ENCODE peak calls at places on chromosomes 13 and 19, in four cellular contexts. Z, E, Y and K are unnamed samples.

GRCh38 chr19:7970716-7971448 is 27.4 kb upstream of the TIMM44 start:
- DNase-seq in Z (no peak), E (peak), Y (peak), K (no peak)

GRCh38 chr13:47858678-47859050 is 142.4 kb downstream of the SUCLA2 start:
- DNase-seq in Z (no peak), E (no peak), Y (no peak), K (no peak)

GRCh38 chr19:43939557-43940260 is 4.6 kb upstream of the ZNF45 start:
- DNase-seq in Z (no peak), E (no peak), Y (no peak), K (no peak)

GRCh38 chr19:9793051-9793591 is 24.6 kb upstream of the ZNF846 start:
- DNase-seq in Z (peak), E (no peak), Y (peak), K (peak)

GRCh38 chr13:20141238-20142018 is 19.4 kb downstream of the GJA3 start:
- DNase-seq in Z (no peak), E (no peak), Y (no peak), K (no peak)

GRCh38 chr19:48501446-48501960 is 10.1 kb downstream of the LMTK3 start:
- DNase-seq in Z (no peak), E (no peak), Y (peak), K (no peak)

GRCh38 chr19:17846146-17846545 is 1.6 kb downstream of the JAK3 start:
- DNase-seq in Z (no peak), E (no peak), Y (no peak), K (no peak)

GRCh38 chr13:80360298-80360827 is 19.4 kb upstream of the SPRY2 start:
- DNase-seq in Z (no peak), E (no peak), Y (no peak), K (no peak)

GRCh38 chr19:46076951-46077814 is 36.4 kb upstream of the IGFL4 start:
- DNase-seq in Z (no peak), E (peak), Y (peak), K (peak)

GRCh38 chr19:22595918-22596341 is 38.2 kb upstream of the ZNF492 start:
- DNase-seq in Z (peak), E (no peak), Y (peak), K (peak)

GRCh38 chr19:17078038-17078919 is 2.7 kb downstream of the MYO9B start:
- DNase-seq in Z (no peak), E (no peak), Y (no peak), K (no peak)

GRCh38 chr19:36986131-36986530 is 70.0 kb downstream of the ZNF568 start:
- DNase-seq in Z (no peak), E (no peak), Y (no peak), K (no peak)

GRCh38 chr13:73998631-73999030 is 135.6 kb downstream of the KLF12 start:
- DNase-seq in Z (no peak), E (no peak), Y (no peak), K (no peak)

GRCh38 chr19:42468273-42468796 is 25.6 kb upstream of the CXCL17 start:
- DNase-seq in Z (no peak), E (peak), Y (no peak), K (no peak)

GRCh38 chr19:5621945-5622464 is 571 bp downstream of the SAFB2 start:
- DNase-seq in Z (peak), E (no peak), Y (peak), K (peak)

GRCh38 chr13:25397763-25398162 is 26.0 kb downstream of the ATP8A2 start:
- DNase-seq in Z (no peak), E (no peak), Y (no peak), K (no peak)

GRCh38 chr19:17762505-17763229 is 11.4 kb downstream of the FCHO1 start:
- DNase-seq in Z (no peak), E (no peak), Y (no peak), K (no peak)

GRCh38 chr13:113036401-113036800 is 67.4 kb downstream of the MCF2L start:
- DNase-seq in Z (no peak), E (no peak), Y (no peak), K (no peak)

GRCh38 chr19:3699071-3699740 is 1.1 kb downstream of the PIP5K1C start:
- DNase-seq in Z (peak), E (no peak), Y (peak), K (peak)

GRCh38 chr13:28753208-28753892 is 34.6 kb upstream of the SLC46A3 start:
- DNase-seq in Z (no peak), E (peak), Y (peak), K (no peak)

GRCh38 chr19:54035215-54036178 is 28.2 kb downstream of the VSTM1 start:
- DNase-seq in Z (no peak), E (no peak), Y (no peak), K (no peak)

GRCh38 chr13:24152292-24153214 is 8.0 kb upstream of the SPATA13 start:
- DNase-seq in Z (no peak), E (no peak), Y (no peak), K (no peak)

GRCh38 chr19:42193294-42193693 is 24.2 kb downstream of the DEDD2 start:
- DNase-seq in Z (no peak), E (no peak), Y (no peak), K (no peak)

GRCh38 chr19:50003810-50004419 is 21.3 kb downstream of the VRK3 start:
- DNase-seq in Z (peak), E (peak), Y (peak), K (peak)

GRCh38 chr13:103291693-103292572 is 225.7 kb upstream of the SLC10A2 start:
- DNase-seq in Z (no peak), E (no peak), Y (no peak), K (no peak)

GRCh38 chr13:53250977-53251376 is 222.4 kb downstream of the OLFM4 start:
- DNase-seq in Z (no peak), E (no peak), Y (no peak), K (no peak)

GRCh38 chr13:53249236-53249635 is 220.6 kb downstream of the OLFM4 start:
- DNase-seq in Z (no peak), E (no peak), Y (no peak), K (no peak)

GRCh38 chr13:53255795-53256194 is 227.2 kb downstream of the OLFM4 start:
- DNase-seq in Z (no peak), E (no peak), Y (no peak), K (no peak)

GRCh38 chr13:53254495-53254894 is 225.9 kb downstream of the OLFM4 start:
- DNase-seq in Z (no peak), E (no peak), Y (peak), K (no peak)

GRCh38 chr13:53250272-53250875 is 221.8 kb downstream of the OLFM4 start:
- DNase-seq in Z (no peak), E (peak), Y (peak), K (no peak)
- TF ChIP-seq CTCF in Z (peak), E (peak), Y (peak), K (peak)

GRCh38 chr19:1720237-1720636 is 33.1 kb upstream of the ONECUT3 start:
- DNase-seq in Z (no peak), E (no peak), Y (no peak), K (no peak)
- TF ChIP-seq CTCF in Z (no peak), E (no peak), Y (no peak), K (no peak)

DNA sequence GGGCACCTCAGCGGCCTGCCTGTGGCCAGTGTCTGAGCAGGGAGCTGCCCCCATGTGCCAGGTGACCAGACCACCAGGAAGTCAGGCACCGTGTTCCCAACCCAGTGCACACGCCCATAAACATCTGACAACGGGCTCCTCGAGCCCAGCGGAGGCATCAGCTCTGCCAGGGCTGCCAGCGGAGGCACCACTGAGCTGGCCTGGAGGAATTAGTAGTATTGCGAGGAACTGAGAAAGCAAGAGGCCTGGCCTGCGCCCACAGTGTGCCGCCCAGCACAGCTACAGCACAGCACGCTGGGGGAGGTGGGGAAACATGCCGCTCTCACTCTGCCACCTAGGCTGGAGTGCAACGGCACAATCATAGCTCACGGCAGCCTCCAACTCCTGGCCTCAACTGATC is 44.6 kb downstream of the ANKRD27 start:
- DNase-seq in Z (no peak), E (no peak), Y (no peak), K (no peak)
- TF ChIP-seq CTCF in Z (no peak), E (no peak), Y (no peak), K (no peak)

GRCh38 chr13:99655351-99656091 is 154.2 kb downstream of the TM9SF2 start:
- DNase-seq in Z (no peak), E (peak), Y (no peak), K (no peak)

GRCh38 chr13:99657848-99658265 is 156.6 kb downstream of the TM9SF2 start:
- DNase-seq in Z (peak), E (no peak), Y (peak), K (peak)

GRCh38 chr13:99654076-99654475 is 152.8 kb downstream of the TM9SF2 start:
- DNase-seq in Z (no peak), E (no peak), Y (no peak), K (no peak)

GRCh38 chr13:99656843-99657506 is 155.7 kb downstream of the TM9SF2 start:
- DNase-seq in Z (no peak), E (no peak), Y (no peak), K (no peak)

GRCh38 chr13:99656092-99656745 is 154.9 kb downstream of the TM9SF2 start:
- DNase-seq in Z (peak), E (peak), Y (peak), K (peak)
- TF ChIP-seq CTCF in Z (peak), E (peak), Y (peak), K (peak)